ENCODE peak calls at places on chromosomes 5 and 9, in four cellular contexts. One of them, this sample, is unnamed.

GRCh38 chr5:181156758-181157157 is 9.4 kb downstream of the OR2V2 start:
- DNase-seq in HCEC 1CT: no peak
- DNase-seq in effector memory CD8-positive, alpha-beta T cell: no peak
- DNase-seq in GM04503: no peak
- DNase-seq in this sample: no peak

GRCh38 chr9:107039546-107039945 is 176.6 kb downstream of the ZNF462 start:
- DNase-seq in HCEC 1CT: peak
- DNase-seq in effector memory CD8-positive, alpha-beta T cell: no peak
- DNase-seq in GM04503: peak
- DNase-seq in this sample: no peak

GRCh38 chr5:1167728-1168709 is 33.4 kb upstream of the SLC6A19 start:
- DNase-seq in HCEC 1CT: peak
- DNase-seq in effector memory CD8-positive, alpha-beta T cell: peak
- DNase-seq in GM04503: no peak
- DNase-seq in this sample: peak

GRCh38 chr5:20351849-20352248 is 363.8 kb upstream of the CDH18 start:
- DNase-seq in HCEC 1CT: no peak
- DNase-seq in effector memory CD8-positive, alpha-beta T cell: no peak
- DNase-seq in GM04503: no peak
- DNase-seq in this sample: no peak

GRCh38 chr5:136686192-136686872 is 321.0 kb upstream of the TRPC7 start:
- DNase-seq in HCEC 1CT: no peak
- DNase-seq in effector memory CD8-positive, alpha-beta T cell: no peak
- DNase-seq in GM04503: no peak
- DNase-seq in this sample: no peak

GRCh38 chr5:96331681-96332361 is 101.2 kb downstream of the PCSK1 start:
- DNase-seq in HCEC 1CT: no peak
- DNase-seq in effector memory CD8-positive, alpha-beta T cell: no peak
- DNase-seq in GM04503: no peak
- DNase-seq in this sample: no peak

GRCh38 chr5:131511934-131512333 is 123.1 kb downstream of the RAPGEF6 start:
- DNase-seq in HCEC 1CT: no peak
- DNase-seq in effector memory CD8-positive, alpha-beta T cell: no peak
- DNase-seq in GM04503: no peak
- DNase-seq in this sample: no peak

GRCh38 chr5:113267361-113267900 is 167.4 kb downstream of the TSSK1B start:
- DNase-seq in HCEC 1CT: no peak
- DNase-seq in effector memory CD8-positive, alpha-beta T cell: no peak
- DNase-seq in GM04503: no peak
- DNase-seq in this sample: no peak

GRCh38 chr5:170774831-170775230 is 8.7 kb upstream of the GABRP start:
- DNase-seq in HCEC 1CT: no peak
- DNase-seq in effector memory CD8-positive, alpha-beta T cell: no peak
- DNase-seq in GM04503: no peak
- DNase-seq in this sample: no peak

GRCh38 chr5:174053891-174054290 is 8.4 kb downstream of the NSG2 start:
- DNase-seq in HCEC 1CT: no peak
- DNase-seq in effector memory CD8-positive, alpha-beta T cell: no peak
- DNase-seq in GM04503: no peak
- DNase-seq in this sample: no peak

GRCh38 chr9:114908104-114908621 is 22.2 kb downstream of the TNFSF8 start:
- DNase-seq in HCEC 1CT: no peak
- DNase-seq in effector memory CD8-positive, alpha-beta T cell: no peak
- DNase-seq in GM04503: peak
- DNase-seq in this sample: no peak

GRCh38 chr9:35645736-35646582 is 4.8 kb downstream of the SIT1 start:
- DNase-seq in HCEC 1CT: no peak
- DNase-seq in effector memory CD8-positive, alpha-beta T cell: no peak
- DNase-seq in GM04503: no peak
- DNase-seq in this sample: peak

GRCh38 chr9:83304686-83305085 is 233.5 kb downstream of the FRMD3 start:
- DNase-seq in HCEC 1CT: no peak
- DNase-seq in effector memory CD8-positive, alpha-beta T cell: no peak
- DNase-seq in GM04503: peak
- DNase-seq in this sample: no peak

This sample was measured in nephron progenitor cell.